ENCODE peak calls at places on chromosomes 7 and 10, in eight cellular contexts. C, K, W, O, V, B, E and H are unnamed samples.

GRCh38 chr10:82924711-82925110 is 1049.7 kb downstream of the NRG3 start:
- DNase-seq in B (no peak), V (no peak), C (no peak), O (no peak), E (no peak), W (no peak), K (no peak), H (no peak)

GRCh38 chr7:129907122-129907741 is 45.5 kb downstream of the UBE2H start:
- DNase-seq in O (peak), B (no peak), V (no peak), E (no peak), C (no peak), K (no peak), W (no peak), H (no peak)

GRCh38 chr10:132915411-132915810 is 27.0 kb downstream of the CFAP46 start:
- DNase-seq in B (peak), K (no peak), C (peak), E (no peak), V (peak), W (no peak), O (no peak), H (no peak)

GRCh38 chr7:149355390-149356048 is 93.5 kb downstream of the ZNF783 start:
- DNase-seq in W (no peak), B (no peak), O (no peak), K (no peak), E (no peak), V (no peak), C (no peak), H (no peak)

GRCh38 chr7:159272739-159273138 is 128.1 kb upstream of the VIPR2 start:
- DNase-seq in B (no peak), C (no peak), O (no peak), V (no peak), E (no peak), W (no peak), K (no peak), H (no peak)

GRCh38 chr7:47435889-47436312 is 146.0 kb downstream of the TNS3 start:
- DNase-seq in O (peak), W (peak), V (peak), B (no peak), K (no peak), C (peak), E (no peak), H (no peak)

GRCh38 chr7:36079446-36080025 is 73.5 kb upstream of the EEPD1 start:
- DNase-seq in K (no peak), B (no peak), V (no peak), O (no peak), E (no peak), C (peak), W (no peak), H (no peak)

GRCh38 chr7:140223515-140224221 is 46.9 kb upstream of the KDM7A start:
- DNase-seq in C (no peak), K (peak), W (no peak), B (no peak), O (no peak), E (peak), V (no peak), H (no peak)

GRCh38 chr7:140060788-140061606 is 1.8 kb downstream of the PARP12 start:
- DNase-seq in W (no peak), V (peak), K (no peak), C (no peak), B (no peak), E (no peak), O (peak), H (no peak)

GRCh38 chr10:11373626-11374310 is 237.7 kb downstream of the USP6NL start:
- DNase-seq in O (no peak), E (no peak), W (no peak), K (no peak), C (no peak), V (no peak), B (no peak), H (no peak)